ENCODE peak calls at places on chromosomes 6 and 20, in four cellular contexts. C, A, V and W are unnamed samples.

GRCh38 chr6:70860044-70860443 is 96.8 kb downstream of the B3GAT2 start:
- DNase-seq in C (no peak), A (no peak), V (no peak), W (no peak)

GRCh38 chr20:50663095-50663821 is 28.1 kb downstream of the RIPOR3 start:
- DNase-seq in C (no peak), A (peak), V (no peak), W (no peak)

GRCh38 chr20:4797275-4797674 is 75.6 kb downstream of the PRND start:
- DNase-seq in V (no peak), C (no peak), A (no peak), W (no peak)

GRCh38 chr6:111774346-111774703 is 98.9 kb downstream of the FYN start:
- DNase-seq in A (no peak), V (no peak), C (no peak), W (no peak)

GRCh38 chr20:1415667-1416468 is 23.0 kb upstream of the FKBP1A start:
- DNase-seq in C (no peak), V (peak), A (no peak), W (peak)

GRCh38 chr6:37696220-37696840 is 1.4 kb downstream of the MDGA1 start:
- DNase-seq in A (no peak), C (no peak), V (no peak), W (no peak)

GRCh38 chr6:35248300-35248699 is 11.2 kb upstream of the ZNF76 start:
- DNase-seq in C (no peak), A (no peak), V (no peak), W (no peak)

GRCh38 chr20:49888341-49889244 is 26.7 kb downstream of the SPATA2 start:
- DNase-seq in A (peak), C (no peak), V (peak), W (peak)

GRCh38 chr6:157150076-157150475 is 173.2 kb downstream of the TMEM242 start:
- DNase-seq in V (no peak), A (no peak), C (no peak), W (no peak)

GRCh38 chr20:50850721-50851286 is 55.9 kb downstream of the BCAS4 start:
- DNase-seq in V (no peak), A (no peak), C (no peak), W (no peak)

GRCh38 chr20:49397525-49397924 is 84.9 kb downstream of the KCNB1 start:
- DNase-seq in C (no peak), A (no peak), V (no peak), W (no peak)

GRCh38 chr6:43310137-43310536 is 1.5 kb upstream of the CRIP3 start:
- DNase-seq in V (no peak), C (no peak), A (no peak), W (no peak)

GRCh38 chr6:149271348-149272340 is 45.9 kb upstream of the TAB2 start:
- DNase-seq in A (no peak), V (no peak), C (peak), W (no peak)

GRCh38 chr6:134529921-134530320 is 212.0 kb upstream of the SGK1 start:
- DNase-seq in V (no peak), C (no peak), A (no peak), W (no peak)

GRCh38 chr6:17389274-17389847 is 4.0 kb upstream of the CAP2 start:
- DNase-seq in V (no peak), C (no peak), A (no peak), W (no peak)

GRCh38 chr6:108609276-108609769 is 48.6 kb downstream of the FOXO3 start:
- DNase-seq in V (no peak), A (peak), C (no peak), W (peak)

GRCh38 chr6:78861509-78861908 is 5.8 kb upstream of the IRAK1BP1 start:
- DNase-seq in V (no peak), A (no peak), C (no peak), W (no peak)

GRCh38 chr6:26121141-26122004 is 34.1 kb downstream of the HFE start:
- DNase-seq in A (no peak), C (no peak), V (peak), W (peak)

GRCh38 chr6:145699462-145699861 is 35.9 kb downstream of the EPM2A start:
- DNase-seq in A (no peak), C (no peak), V (peak), W (peak)

GRCh38 chr6:159259726-159260125 is 90.5 kb downstream of the FNDC1 start:
- DNase-seq in A (no peak), V (no peak), C (no peak), W (no peak)

GRCh38 chr6:69987550-69987949 is 121.2 kb downstream of the COL19A1 start:
- DNase-seq in V (no peak), C (no peak), A (no peak), W (no peak)

GRCh38 chr6:1770435-1770843 is 160.7 kb downstream of the FOXC1 start:
- DNase-seq in A (no peak), C (no peak), V (no peak), W (no peak)

GRCh38 chr6:31660224-31660997 is at the start of gene C6orf47:
- DNase-seq in A (peak), C (peak), V (no peak), W (peak)

GRCh38 chr6:110475255-110475654 is 1.2 kb downstream of the SLC22A16 start:
- DNase-seq in V (no peak), C (peak), A (no peak), W (no peak)

GRCh38 chr20:24772667-24773066 is 176.4 kb upstream of the CST7 start:
- DNase-seq in C (no peak), A (no peak), V (no peak), W (no peak)

GRCh38 chr6:105178636-105179035 is 1.2 kb downstream of the POPDC3 start:
- DNase-seq in A (no peak), V (no peak), C (no peak), W (no peak)

GRCh38 chr6:114863610-114864009 is 520.8 kb upstream of the HS3ST5 start:
- DNase-seq in A (no peak), V (no peak), C (no peak), W (no peak)

GRCh38 chr6:131065824-131066171 is 2.8 kb upstream of the EPB41L2 start:
- DNase-seq in A (no peak), V (no peak), C (no peak), W (no peak)

GRCh38 chr6:1708820-1709612 is 99.3 kb downstream of the FOXC1 start:
- DNase-seq in V (no peak), C (peak), A (no peak), W (no peak)

GRCh38 chr20:26208296-26209091 is 511.8 kb upstream of the ZNF337 start:
- DNase-seq in V (no peak), A (no peak), C (peak), W (no peak)

GRCh38 chr20:60728705-60729104 is 523.4 kb upstream of the CDH4 start:
- DNase-seq in C (no peak), V (no peak), A (no peak), W (no peak)
- H3K4me3 ChIP-seq in C (no peak), V (no peak), A (no peak), W (no peak)

DNA sequence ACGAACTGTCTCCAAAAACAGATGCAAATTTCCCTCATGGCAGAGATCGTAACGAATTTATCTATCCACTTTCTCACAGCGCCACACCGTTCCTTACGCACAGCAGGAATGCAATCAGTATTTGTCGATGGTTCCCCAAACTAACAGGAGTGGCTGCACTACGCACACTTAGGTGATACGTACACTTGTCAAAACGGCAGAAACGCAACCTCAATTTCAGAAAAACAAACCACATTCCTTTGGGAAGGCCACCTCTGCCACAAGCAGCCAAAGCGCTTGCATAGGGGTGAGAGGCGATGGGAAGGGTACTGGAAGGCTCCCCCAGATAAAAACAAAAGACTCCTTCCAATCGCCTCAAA is 638 bp downstream of the MDN1 start:
- DNase-seq in C (no peak), V (no peak), A (peak), W (no peak)
- TF ChIP-seq CTCF in C (no peak), V (no peak), A (peak), W (no peak)

DNA sequence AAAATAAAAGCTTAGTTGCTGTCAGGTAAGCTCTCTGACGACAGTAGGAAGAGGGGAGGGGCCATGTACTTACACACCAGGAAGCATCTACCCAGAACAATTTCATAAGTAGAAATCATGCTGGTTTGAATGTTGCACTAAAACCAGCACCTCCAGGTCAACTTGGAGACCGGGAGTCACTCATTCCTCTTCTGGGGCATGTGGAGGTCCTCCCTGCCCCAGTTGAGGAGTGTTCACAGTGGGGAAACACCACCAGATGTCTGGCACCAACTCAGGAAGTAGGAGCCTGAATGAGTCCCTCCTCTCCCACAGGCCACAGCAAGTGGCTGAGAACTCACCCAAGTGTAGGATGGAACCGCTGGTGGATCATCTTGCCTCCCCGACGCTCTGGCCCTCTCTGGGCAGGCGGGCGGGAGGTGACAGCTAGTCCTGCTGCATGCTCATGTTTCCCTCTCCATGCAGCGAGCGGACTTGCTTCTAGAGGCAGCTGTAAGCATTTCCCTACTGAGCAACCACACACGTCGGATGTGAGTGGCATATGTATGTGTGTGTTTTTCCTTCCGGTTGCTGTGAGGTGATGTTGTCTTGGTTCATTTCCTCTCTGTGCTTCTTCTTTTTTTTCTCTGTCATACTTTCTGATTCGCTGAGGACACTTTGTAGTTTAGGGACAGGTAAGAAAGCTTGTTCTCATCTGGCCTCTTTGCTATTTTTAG is 149.5 kb upstream of the NEDD9 start:
- DNase-seq in V (no peak), A (peak), C (peak), W (no peak)
- H3K4me3 ChIP-seq in V (no peak), A (peak), C (peak), W (no peak)

GRCh38 chr6:170151235-170152110 is 139.4 kb downstream of the DLL1 start:
- DNase-seq in V (no peak), C (peak), A (no peak), W (no peak)

GRCh38 chr6:170152111-170152926 is 138.6 kb downstream of the DLL1 start:
- DNase-seq in A (no peak), V (no peak), C (peak), W (peak)

GRCh38 chr6:170155464-170156196 is 135.2 kb downstream of the DLL1 start:
- DNase-seq in C (no peak), V (no peak), A (no peak), W (no peak)

GRCh38 chr6:170152989-170153388 is 137.9 kb downstream of the DLL1 start:
- DNase-seq in A (no peak), C (peak), V (peak), W (peak)

GRCh38 chr6:170153436-170154319 is 137.2 kb downstream of the DLL1 start:
- DNase-seq in A (no peak), C (peak), V (no peak), W (no peak)
- TF ChIP-seq CTCF in A (no peak), C (no peak), V (no peak), W (no peak)

GRCh38 chr6:147169529-147169928 is 34.7 kb upstream of the STXBP5 start:
- DNase-seq in C (no peak), A (no peak), V (no peak), W (no peak)

GRCh38 chr6:147167009-147167408 is 37.2 kb upstream of the STXBP5 start:
- DNase-seq in A (no peak), C (no peak), V (no peak), W (no peak)

GRCh38 chr6:147173140-147173539 is 31.1 kb upstream of the STXBP5 start:
- DNase-seq in C (no peak), A (no peak), V (no peak), W (no peak)

GRCh38 chr6:147167576-147168461 is 36.4 kb upstream of the STXBP5 start:
- DNase-seq in A (no peak), V (no peak), C (no peak), W (no peak)

DNA sequence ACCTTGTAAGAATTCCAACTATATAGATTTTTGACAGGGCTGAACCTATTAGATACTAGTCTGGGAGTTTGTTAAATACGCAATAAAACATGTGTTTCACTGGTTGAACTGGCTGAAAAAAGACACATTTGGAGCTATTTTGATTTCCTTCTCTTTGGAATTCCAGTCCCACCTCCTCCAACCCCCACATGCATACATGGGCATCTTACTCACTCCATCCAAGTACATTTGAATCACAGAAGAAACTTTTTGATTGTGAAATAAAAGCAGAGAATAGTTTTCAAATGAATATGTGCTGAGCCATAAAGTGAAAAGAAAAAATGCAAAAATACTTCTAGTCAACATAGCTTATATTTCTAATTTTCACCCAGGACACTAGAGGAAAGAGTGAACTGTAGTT is 33.9 kb upstream of the STXBP5 start:
- DNase-seq in A (no peak), C (no peak), V (peak), W (peak)
- H3K4me3 ChIP-seq in A (no peak), C (no peak), V (no peak), W (no peak)

DNA sequence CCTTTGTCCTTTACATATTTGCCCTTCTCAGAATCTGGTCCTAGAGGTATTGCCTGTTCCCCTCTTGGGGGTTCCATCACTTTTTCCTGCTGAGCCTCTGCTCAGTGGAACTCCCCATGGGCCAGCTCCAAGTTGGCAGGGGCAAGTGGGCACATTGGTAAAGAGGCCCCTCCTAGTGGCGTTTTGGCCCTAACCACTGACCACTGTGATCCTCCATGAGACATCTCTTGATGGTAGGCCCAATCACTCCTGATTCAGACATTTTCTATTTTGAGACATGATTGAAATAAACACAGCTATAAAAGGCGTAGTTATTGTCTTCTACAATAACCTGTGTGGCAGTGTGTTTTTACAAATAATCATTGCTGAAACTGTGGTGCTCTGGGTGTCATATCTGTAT is 83.0 kb downstream of the RREB1 start:
- DNase-seq in V (no peak), A (no peak), C (no peak), W (no peak)
- TF ChIP-seq CTCF in V (no peak), A (no peak), C (no peak), W (no peak)

DNA sequence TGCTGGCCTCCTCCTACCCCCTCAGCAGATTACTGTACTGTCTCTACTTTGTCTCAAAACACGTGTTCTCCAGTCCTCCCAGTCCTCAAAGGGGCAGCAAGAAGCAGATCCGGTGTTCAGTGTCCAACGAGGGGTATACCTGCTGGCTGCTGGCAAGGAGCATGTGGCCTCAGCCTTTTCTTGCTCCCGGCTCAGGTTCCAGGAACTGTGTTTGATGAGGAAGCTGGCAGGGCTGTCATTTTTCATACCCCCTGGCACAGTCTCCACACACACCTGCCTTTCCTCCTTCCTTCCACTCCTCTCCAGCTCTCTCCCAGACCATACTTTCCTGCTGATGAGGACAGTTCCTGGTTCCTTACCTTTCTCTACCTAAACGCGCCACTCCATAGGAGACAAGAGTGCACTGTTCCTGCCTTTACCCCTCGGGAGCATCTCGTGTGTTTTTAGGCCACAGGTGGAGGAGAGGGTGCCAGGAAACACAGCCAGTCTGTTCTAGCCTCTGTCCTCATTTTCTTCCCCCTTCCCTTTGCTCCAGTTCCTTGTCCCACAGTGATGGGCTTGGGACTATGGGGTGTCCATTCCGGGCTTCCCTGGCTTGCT is 77.2 kb downstream of the SSR1 start:
- DNase-seq in V (no peak), C (no peak), A (no peak), W (no peak)
- H3K4me3 ChIP-seq in V (no peak), C (no peak), A (no peak), W (no peak)

GRCh38 chr6:113219783-113220182 is 637.4 kb upstream of the MARCKS start:
- DNase-seq in V (no peak), C (no peak), A (no peak), W (no peak)
- TF ChIP-seq CTCF in V (no peak), C (no peak), A (no peak), W (no peak)

GRCh38 chr20:62622877-62623487 is 19.3 kb upstream of the SLCO4A1 start:
- DNase-seq in C (no peak), V (no peak), A (no peak), W (no peak)
- H3K4me3 ChIP-seq in C (peak), V (peak), A (no peak), W (no peak)

GRCh38 chr6:125612400-125612846 is 137.0 kb upstream of the HEY2 start:
- DNase-seq in C (no peak), A (no peak), V (no peak), W (no peak)
- TF ChIP-seq CTCF in C (no peak), A (no peak), V (no peak), W (no peak)